ENCODE peak calls at places on chromosomes 1 and 21, in eight cellular contexts. D is adrenal gland, X is ovary, P is H1, C is endothelial cell of umbilical vein, G is IMR-90, M is heart left ventricle, V is uterus. K is an unnamed sample. For H3K9me3, the result is how much of the 10 kb centered on the place peaks cover.

GRCh38 chr1:201753492-201753891 is 75.5 kb upstream of the IPO9 start:
- DNase-seq in C (peak), P (no peak), M (no peak), D (no peak), V (no peak), G (peak), X (no peak), K (no peak)

GRCh38 chr21:31351438-31351837 is 7.4 kb upstream of the TIAM1 start:
- DNase-seq in P (no peak), G (peak), D (no peak), V (no peak), C (no peak), M (no peak), X (no peak), K (no peak)

GRCh38 chr1:46288485-46289133 is 14.8 kb downstream of the LRRC41 start:
- DNase-seq in P (no peak), V (no peak), C (peak), X (no peak), M (no peak), D (no peak), G (peak), K (no peak)

GRCh38 chr21:9839011-9839661 is 682.2 kb upstream of the TPTE start:
- DNase-seq in D (no peak), V (no peak), X (no peak), G (no peak), C (no peak), P (no peak), M (peak), K (no peak)

GRCh38 chr1:219507432-219507831 is 105.5 kb downstream of the ZC3H11B start:
- DNase-seq in X (no peak), P (no peak), D (no peak), V (no peak), G (no peak), C (no peak), M (no peak), K (no peak)

GRCh38 chr1:154733621-154734020 is 125.6 kb upstream of the ADAR start:
- DNase-seq in P (no peak), V (no peak), C (no peak), X (no peak), M (no peak), G (no peak), D (no peak), K (no peak)

GRCh38 chr1:114015075-114015474 is 35.8 kb downstream of the OLFML3 start:
- DNase-seq in P (no peak), M (no peak), V (no peak), X (no peak), C (no peak), D (no peak), G (no peak), K (no peak)

GRCh38 chr21:33712022-33712803 is 69.9 kb downstream of the ITSN1 start:
- DNase-seq in X (no peak), M (no peak), P (no peak), D (no peak), C (peak), V (no peak), G (no peak), K (no peak)

GRCh38 chr1:119404736-119405135 is 10.2 kb upstream of the HSD3B2 start:
- DNase-seq in C (no peak), V (no peak), G (no peak), D (no peak), M (no peak), P (no peak), X (no peak), K (no peak)

GRCh38 chr1:240190881-240191385 is 99.2 kb downstream of the FMN2 start:
- DNase-seq in V (peak), D (no peak), M (no peak), P (no peak), G (peak), X (peak), C (no peak), K (no peak)

GRCh38 chr1:31776032-31776431 is 11.9 kb upstream of the ADGRB2 start:
- DNase-seq in M (no peak), C (no peak), V (no peak), P (no peak), G (no peak), X (no peak), D (no peak), K (no peak)

GRCh38 chr1:75134656-75134938 is 409 bp downstream of the LHX8 start:
- DNase-seq in C (peak), D (no peak), V (no peak), G (no peak), M (no peak), P (no peak), X (no peak), K (no peak)
- H3K9me3 ChIP-seq in C (under half), D (under half), V (under half), G (under half), M (under half), P (under half), X (under half), K (under half)

GRCh38 chr21:45235488-45235887 is 52.2 kb downstream of the POFUT2 start:
- DNase-seq in D (no peak), G (no peak), C (no peak), M (no peak), V (no peak), P (no peak), X (no peak), K (no peak)
- TF ChIP-seq POLR2A in D (no peak), G (no peak), C (no peak), M (no peak), V (no peak), P (no peak), X (no peak), K (no peak)

GRCh38 chr1:187948170-187948794 is 1119.5 kb downstream of the PLA2G4A start:
- DNase-seq in M (no peak), V (no peak), P (no peak), X (no peak), C (no peak), D (no peak), G (no peak), K (no peak)
- H3K9me3 ChIP-seq in M (under half), V (under half), P (under half), X (under half), C (under half), D (under half), G (under half), K (under half)

GRCh38 chr1:23556661-23557470 is 2.4 kb downstream of the ID3 start:
- DNase-seq in D (no peak), P (no peak), C (peak), G (peak), X (no peak), M (no peak), V (no peak), K (peak)
- TF ChIP-seq POLR2A in D (no peak), P (peak), C (peak), G (peak), X (no peak), M (no peak), V (no peak), K (peak)

GRCh38 chr1:247964933-247965332 is at the start of gene OR2AK2:
- DNase-seq in P (no peak), M (no peak), G (no peak), C (no peak), V (no peak), X (no peak), D (no peak), K (no peak)

GRCh38 chr1:247962911-247963588 is 2.0 kb upstream of the OR2AK2 start:
- DNase-seq in X (no peak), M (no peak), C (no peak), G (no peak), V (no peak), P (no peak), D (no peak), K (no peak)

GRCh38 chr1:247961796-247962195 is 3.2 kb upstream of the OR2AK2 start:
- DNase-seq in V (no peak), G (no peak), X (no peak), C (no peak), P (no peak), M (no peak), D (no peak), K (no peak)

DNA sequence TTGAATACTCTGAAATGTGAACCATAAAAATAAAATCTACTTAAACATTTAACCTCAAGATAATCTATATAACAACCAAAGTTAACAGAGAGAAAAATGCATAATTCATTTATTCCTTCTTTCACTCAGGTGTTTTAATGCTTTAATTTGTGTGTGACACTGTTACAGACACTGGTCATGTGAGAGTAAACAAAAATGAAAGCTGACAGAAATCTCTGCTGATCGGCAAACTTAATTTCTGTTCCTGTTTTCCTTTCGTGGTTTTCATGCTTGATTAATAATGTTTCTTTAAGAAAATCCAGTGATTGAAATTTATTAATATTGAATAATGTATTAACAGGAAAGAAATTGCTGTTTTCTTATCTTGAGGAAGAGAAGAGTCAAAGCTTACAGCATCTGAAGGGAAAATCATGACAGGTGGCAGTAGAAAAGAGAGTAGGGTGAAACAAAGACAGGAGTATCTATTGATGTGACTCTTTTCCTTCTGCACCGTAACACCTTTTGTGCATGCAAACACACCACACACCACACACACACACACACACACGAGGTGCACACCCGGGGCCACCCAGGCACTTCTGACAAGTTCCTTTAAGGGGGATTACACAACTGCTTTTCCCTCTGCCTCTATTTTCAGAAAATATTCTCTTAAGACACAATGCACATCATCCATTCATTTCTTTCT is 1.6 kb downstream of the OR2AK2 start:
- DNase-seq in M (no peak), D (no peak), V (no peak), C (no peak), G (no peak), P (no peak), X (no peak), K (no peak)
- H3K9me3 ChIP-seq in M (under half), D (under half), V (under half), C (under half), G (under half), P (under half), X (under half), K (under half)

K was measured in Peyer's patch.